ENCODE peak calls at places on chromosomes 6 and 20, in nine cellular contexts. One of them, this sample, is unnamed.
A peak's percentile ranks its signal among the peaks of the same experiment; 100 is the strongest.

GRCh38 chr20:39986231-39986904 is 702.7 kb downstream of the MAFB start:
- DNase-seq in B cell: no peak
- DNase-seq in HCEC 1CT: no peak
- DNase-seq in astrocyte of the cerebellum: peak; percentile 5
- DNase-seq in AG04449: peak; percentile 21
- DNase-seq in stimulated activated CD4-positive, alpha-beta T cell treated with anti-CD3 and anti-CD28 coated beads, TNF-alpha, amount 100 ng/mL, for 1 hour: no peak
- DNase-seq in dorsolateral prefrontal cortex: no peak
- DNase-seq in A549: no peak
- DNase-seq in dermis blood vessel endothelial cell: no peak
- DNase-seq in this sample: no peak

GRCh38 chr6:22194188-22194921 is 102.5 kb downstream of the PRL start:
- DNase-seq in B cell: no peak
- DNase-seq in HCEC 1CT: no peak
- DNase-seq in astrocyte of the cerebellum: no peak
- DNase-seq in AG04449: peak; percentile 19
- DNase-seq in stimulated activated CD4-positive, alpha-beta T cell treated with anti-CD3 and anti-CD28 coated beads, TNF-alpha, amount 100 ng/mL, for 1 hour: no peak
- DNase-seq in dorsolateral prefrontal cortex: no peak
- DNase-seq in A549: no peak
- DNase-seq in dermis blood vessel endothelial cell: no peak
- DNase-seq in this sample: no peak

GRCh38 chr20:44012466-44013226 is 98.0 kb downstream of the TOX2 start:
- DNase-seq in B cell: no peak
- DNase-seq in HCEC 1CT: no peak
- DNase-seq in astrocyte of the cerebellum: no peak
- DNase-seq in AG04449: no peak
- DNase-seq in stimulated activated CD4-positive, alpha-beta T cell treated with anti-CD3 and anti-CD28 coated beads, TNF-alpha, amount 100 ng/mL, for 1 hour: no peak
- DNase-seq in dorsolateral prefrontal cortex: no peak
- DNase-seq in A549: no peak
- DNase-seq in dermis blood vessel endothelial cell: no peak
- DNase-seq in this sample: no peak

GRCh38 chr6:145633981-145634627 is 101.2 kb downstream of the EPM2A start:
- DNase-seq in B cell: peak; percentile 76
- DNase-seq in HCEC 1CT: peak; percentile 54
- DNase-seq in astrocyte of the cerebellum: peak; percentile 75
- DNase-seq in AG04449: peak; percentile 34
- DNase-seq in stimulated activated CD4-positive, alpha-beta T cell treated with anti-CD3 and anti-CD28 coated beads, TNF-alpha, amount 100 ng/mL, for 1 hour: peak; percentile 49
- DNase-seq in dorsolateral prefrontal cortex: peak; percentile 62
- DNase-seq in A549: peak; percentile 36
- DNase-seq in dermis blood vessel endothelial cell: peak; percentile 89
- DNase-seq in this sample: peak; percentile 79

GRCh38 chr6:130779658-130780033 is 47.6 kb upstream of the SMLR1 start:
- DNase-seq in B cell: no peak
- DNase-seq in HCEC 1CT: no peak
- DNase-seq in astrocyte of the cerebellum: no peak
- DNase-seq in AG04449: no peak
- DNase-seq in stimulated activated CD4-positive, alpha-beta T cell treated with anti-CD3 and anti-CD28 coated beads, TNF-alpha, amount 100 ng/mL, for 1 hour: no peak
- DNase-seq in dorsolateral prefrontal cortex: no peak
- DNase-seq in A549: no peak
- DNase-seq in dermis blood vessel endothelial cell: no peak
- DNase-seq in this sample: no peak

GRCh38 chr6:53673138-53673801 is 7.7 kb upstream of the KLHL31 start:
- DNase-seq in B cell: no peak
- DNase-seq in HCEC 1CT: peak; percentile 78
- DNase-seq in astrocyte of the cerebellum: peak; percentile 50
- DNase-seq in AG04449: peak; percentile 16
- DNase-seq in stimulated activated CD4-positive, alpha-beta T cell treated with anti-CD3 and anti-CD28 coated beads, TNF-alpha, amount 100 ng/mL, for 1 hour: no peak
- DNase-seq in dorsolateral prefrontal cortex: no peak
- DNase-seq in A549: peak; percentile 21
- DNase-seq in dermis blood vessel endothelial cell: peak; percentile 75
- DNase-seq in this sample: no peak

GRCh38 chr6:128870751-128871150 is 12.2 kb upstream of the LAMA2 start:
- DNase-seq in B cell: no peak
- DNase-seq in HCEC 1CT: no peak
- DNase-seq in astrocyte of the cerebellum: no peak
- DNase-seq in AG04449: no peak
- DNase-seq in stimulated activated CD4-positive, alpha-beta T cell treated with anti-CD3 and anti-CD28 coated beads, TNF-alpha, amount 100 ng/mL, for 1 hour: no peak
- DNase-seq in dorsolateral prefrontal cortex: no peak
- DNase-seq in A549: no peak
- DNase-seq in dermis blood vessel endothelial cell: no peak
- DNase-seq in this sample: no peak

GRCh38 chr6:109686566-109686965 is 4.4 kb downstream of the AK9 start:
- DNase-seq in B cell: no peak
- DNase-seq in HCEC 1CT: peak; percentile 21
- DNase-seq in astrocyte of the cerebellum: no peak
- DNase-seq in AG04449: no peak
- DNase-seq in stimulated activated CD4-positive, alpha-beta T cell treated with anti-CD3 and anti-CD28 coated beads, TNF-alpha, amount 100 ng/mL, for 1 hour: no peak
- DNase-seq in dorsolateral prefrontal cortex: no peak
- DNase-seq in A549: no peak
- DNase-seq in dermis blood vessel endothelial cell: no peak
- DNase-seq in this sample: no peak

GRCh38 chr20:63033635-63034510 is 27.1 kb upstream of the BHLHE23 start:
- DNase-seq in B cell: no peak
- DNase-seq in HCEC 1CT: no peak
- DNase-seq in astrocyte of the cerebellum: no peak
- DNase-seq in AG04449: no peak
- DNase-seq in stimulated activated CD4-positive, alpha-beta T cell treated with anti-CD3 and anti-CD28 coated beads, TNF-alpha, amount 100 ng/mL, for 1 hour: no peak
- DNase-seq in dorsolateral prefrontal cortex: no peak
- DNase-seq in A549: no peak
- DNase-seq in dermis blood vessel endothelial cell: no peak
- DNase-seq in this sample: no peak

GRCh38 chr20:23111307-23111943 is 25.3 kb upstream of the CD93 start:
- DNase-seq in B cell: no peak
- DNase-seq in HCEC 1CT: no peak
- DNase-seq in astrocyte of the cerebellum: no peak
- DNase-seq in AG04449: no peak
- DNase-seq in stimulated activated CD4-positive, alpha-beta T cell treated with anti-CD3 and anti-CD28 coated beads, TNF-alpha, amount 100 ng/mL, for 1 hour: no peak
- DNase-seq in dorsolateral prefrontal cortex: no peak
- DNase-seq in A549: no peak
- DNase-seq in dermis blood vessel endothelial cell: no peak
- DNase-seq in this sample: no peak

GRCh38 chr6:44056392-44057237 is 70.6 kb downstream of the MRPL14 start:
- DNase-seq in B cell: no peak
- DNase-seq in HCEC 1CT: peak; percentile 54
- DNase-seq in astrocyte of the cerebellum: no peak
- DNase-seq in AG04449: no peak
- DNase-seq in stimulated activated CD4-positive, alpha-beta T cell treated with anti-CD3 and anti-CD28 coated beads, TNF-alpha, amount 100 ng/mL, for 1 hour: no peak
- DNase-seq in dorsolateral prefrontal cortex: peak; percentile 62
- DNase-seq in A549: no peak
- DNase-seq in dermis blood vessel endothelial cell: peak; percentile 74
- DNase-seq in this sample: no peak

GRCh38 chr6:112289039-112289566 is 34.7 kb upstream of the LAMA4 start:
- DNase-seq in B cell: no peak
- DNase-seq in HCEC 1CT: peak; percentile 68
- DNase-seq in astrocyte of the cerebellum: peak; percentile 93
- DNase-seq in AG04449: peak; percentile 79
- DNase-seq in stimulated activated CD4-positive, alpha-beta T cell treated with anti-CD3 and anti-CD28 coated beads, TNF-alpha, amount 100 ng/mL, for 1 hour: no peak
- DNase-seq in dorsolateral prefrontal cortex: no peak
- DNase-seq in A549: no peak
- DNase-seq in dermis blood vessel endothelial cell: no peak
- DNase-seq in this sample: no peak

GRCh38 chr6:149150999-149151398 is 166.5 kb upstream of the TAB2 start:
- DNase-seq in B cell: no peak
- DNase-seq in HCEC 1CT: peak; percentile 29
- DNase-seq in astrocyte of the cerebellum: no peak
- DNase-seq in AG04449: no peak
- DNase-seq in stimulated activated CD4-positive, alpha-beta T cell treated with anti-CD3 and anti-CD28 coated beads, TNF-alpha, amount 100 ng/mL, for 1 hour: no peak
- DNase-seq in dorsolateral prefrontal cortex: no peak
- DNase-seq in A549: no peak
- DNase-seq in dermis blood vessel endothelial cell: no peak
- DNase-seq in this sample: peak; percentile 58

GRCh38 chr20:33645072-33645358 is 17.1 kb upstream of the C20orf144 start:
- DNase-seq in B cell: no peak
- DNase-seq in HCEC 1CT: no peak
- DNase-seq in astrocyte of the cerebellum: no peak
- DNase-seq in AG04449: no peak
- DNase-seq in stimulated activated CD4-positive, alpha-beta T cell treated with anti-CD3 and anti-CD28 coated beads, TNF-alpha, amount 100 ng/mL, for 1 hour: no peak
- DNase-seq in dorsolateral prefrontal cortex: no peak
- DNase-seq in A549: no peak
- DNase-seq in dermis blood vessel endothelial cell: no peak
- DNase-seq in this sample: no peak

GRCh38 chr6:43138267-43138666 is 32.8 kb upstream of the SRF start:
- DNase-seq in B cell: no peak
- DNase-seq in HCEC 1CT: no peak
- DNase-seq in astrocyte of the cerebellum: no peak
- DNase-seq in AG04449: no peak
- DNase-seq in stimulated activated CD4-positive, alpha-beta T cell treated with anti-CD3 and anti-CD28 coated beads, TNF-alpha, amount 100 ng/mL, for 1 hour: no peak
- DNase-seq in dorsolateral prefrontal cortex: no peak
- DNase-seq in A549: no peak
- DNase-seq in dermis blood vessel endothelial cell: no peak
- DNase-seq in this sample: no peak

GRCh38 chr20:9072741-9073310 is 3.9 kb downstream of the PLCB4 start:
- DNase-seq in B cell: no peak
- DNase-seq in HCEC 1CT: no peak
- DNase-seq in astrocyte of the cerebellum: no peak
- DNase-seq in AG04449: no peak
- DNase-seq in stimulated activated CD4-positive, alpha-beta T cell treated with anti-CD3 and anti-CD28 coated beads, TNF-alpha, amount 100 ng/mL, for 1 hour: no peak
- DNase-seq in dorsolateral prefrontal cortex: no peak
- DNase-seq in A549: no peak
- DNase-seq in dermis blood vessel endothelial cell: no peak
- DNase-seq in this sample: no peak

GRCh38 chr20:17538517-17539170 is 7.5 kb upstream of the BFSP1 start:
- DNase-seq in B cell: peak; percentile 22
- DNase-seq in HCEC 1CT: no peak
- DNase-seq in astrocyte of the cerebellum: no peak
- DNase-seq in AG04449: no peak
- DNase-seq in stimulated activated CD4-positive, alpha-beta T cell treated with anti-CD3 and anti-CD28 coated beads, TNF-alpha, amount 100 ng/mL, for 1 hour: no peak
- DNase-seq in dorsolateral prefrontal cortex: no peak
- DNase-seq in A549: peak; percentile 71
- DNase-seq in dermis blood vessel endothelial cell: peak; percentile 23
- DNase-seq in this sample: peak; percentile 58

GRCh38 chr6:436308-437041 is 44.9 kb downstream of the IRF4 start:
- DNase-seq in B cell: no peak
- DNase-seq in HCEC 1CT: no peak
- DNase-seq in astrocyte of the cerebellum: peak; percentile 74
- DNase-seq in AG04449: no peak
- DNase-seq in stimulated activated CD4-positive, alpha-beta T cell treated with anti-CD3 and anti-CD28 coated beads, TNF-alpha, amount 100 ng/mL, for 1 hour: no peak
- DNase-seq in dorsolateral prefrontal cortex: no peak
- DNase-seq in A549: no peak
- DNase-seq in dermis blood vessel endothelial cell: no peak
- DNase-seq in this sample: peak; percentile 15

GRCh38 chr6:40894962-40895799 is 143.8 kb downstream of the UNC5CL start:
- DNase-seq in B cell: no peak
- DNase-seq in HCEC 1CT: no peak
- DNase-seq in astrocyte of the cerebellum: peak; percentile 19
- DNase-seq in AG04449: no peak
- DNase-seq in stimulated activated CD4-positive, alpha-beta T cell treated with anti-CD3 and anti-CD28 coated beads, TNF-alpha, amount 100 ng/mL, for 1 hour: no peak
- DNase-seq in dorsolateral prefrontal cortex: no peak
- DNase-seq in A549: peak; percentile 50
- DNase-seq in dermis blood vessel endothelial cell: peak; percentile 78
- DNase-seq in this sample: no peak

GRCh38 chr6:136440187-136440582 is 110.0 kb downstream of the MAP7 start:
- DNase-seq in B cell: no peak
- DNase-seq in HCEC 1CT: no peak
- DNase-seq in astrocyte of the cerebellum: no peak
- DNase-seq in AG04449: no peak
- DNase-seq in stimulated activated CD4-positive, alpha-beta T cell treated with anti-CD3 and anti-CD28 coated beads, TNF-alpha, amount 100 ng/mL, for 1 hour: no peak
- DNase-seq in dorsolateral prefrontal cortex: no peak
- DNase-seq in A549: no peak
- DNase-seq in dermis blood vessel endothelial cell: no peak
- DNase-seq in this sample: no peak

GRCh38 chr6:125794342-125795137 is 3.8 kb downstream of the NCOA7 start:
- DNase-seq in B cell: no peak
- DNase-seq in HCEC 1CT: peak; percentile 71
- DNase-seq in astrocyte of the cerebellum: no peak
- DNase-seq in AG04449: no peak
- DNase-seq in stimulated activated CD4-positive, alpha-beta T cell treated with anti-CD3 and anti-CD28 coated beads, TNF-alpha, amount 100 ng/mL, for 1 hour: no peak
- DNase-seq in dorsolateral prefrontal cortex: no peak
- DNase-seq in A549: no peak
- DNase-seq in dermis blood vessel endothelial cell: peak; percentile 52
- DNase-seq in this sample: no peak

GRCh38 chr6:146363838-146364607 is 179.6 kb upstream of the RAB32 start:
- DNase-seq in B cell: no peak
- DNase-seq in HCEC 1CT: no peak
- DNase-seq in astrocyte of the cerebellum: no peak
- DNase-seq in AG04449: no peak
- DNase-seq in stimulated activated CD4-positive, alpha-beta T cell treated with anti-CD3 and anti-CD28 coated beads, TNF-alpha, amount 100 ng/mL, for 1 hour: no peak
- DNase-seq in dorsolateral prefrontal cortex: no peak
- DNase-seq in A549: no peak
- DNase-seq in dermis blood vessel endothelial cell: no peak
- DNase-seq in this sample: no peak

GRCh38 chr6:16747232-16748027 is 13.8 kb downstream of the ATXN1 start:
- DNase-seq in B cell: no peak
- DNase-seq in HCEC 1CT: peak; percentile 87
- DNase-seq in astrocyte of the cerebellum: no peak
- DNase-seq in AG04449: no peak
- DNase-seq in stimulated activated CD4-positive, alpha-beta T cell treated with anti-CD3 and anti-CD28 coated beads, TNF-alpha, amount 100 ng/mL, for 1 hour: no peak
- DNase-seq in dorsolateral prefrontal cortex: no peak
- DNase-seq in A549: no peak
- DNase-seq in dermis blood vessel endothelial cell: peak; percentile 31
- DNase-seq in this sample: no peak

GRCh38 chr6:21181866-21182265 is 411.7 kb upstream of the SOX4 start:
- DNase-seq in B cell: no peak
- DNase-seq in HCEC 1CT: no peak
- DNase-seq in astrocyte of the cerebellum: no peak
- DNase-seq in AG04449: no peak
- DNase-seq in stimulated activated CD4-positive, alpha-beta T cell treated with anti-CD3 and anti-CD28 coated beads, TNF-alpha, amount 100 ng/mL, for 1 hour: no peak
- DNase-seq in dorsolateral prefrontal cortex: no peak
- DNase-seq in A549: no peak
- DNase-seq in dermis blood vessel endothelial cell: no peak
- DNase-seq in this sample: no peak

GRCh38 chr20:61585764-61586163 is 333.7 kb downstream of the CDH4 start:
- DNase-seq in B cell: no peak
- DNase-seq in HCEC 1CT: no peak
- DNase-seq in astrocyte of the cerebellum: no peak
- DNase-seq in AG04449: no peak
- DNase-seq in stimulated activated CD4-positive, alpha-beta T cell treated with anti-CD3 and anti-CD28 coated beads, TNF-alpha, amount 100 ng/mL, for 1 hour: no peak
- DNase-seq in dorsolateral prefrontal cortex: no peak
- DNase-seq in A549: no peak
- DNase-seq in dermis blood vessel endothelial cell: no peak
- DNase-seq in this sample: no peak

GRCh38 chr6:37016995-37017394 is 11.5 kb downstream of the FGD2 start:
- DNase-seq in B cell: no peak
- DNase-seq in HCEC 1CT: no peak
- DNase-seq in astrocyte of the cerebellum: no peak
- DNase-seq in AG04449: no peak
- DNase-seq in stimulated activated CD4-positive, alpha-beta T cell treated with anti-CD3 and anti-CD28 coated beads, TNF-alpha, amount 100 ng/mL, for 1 hour: no peak
- DNase-seq in dorsolateral prefrontal cortex: no peak
- DNase-seq in A549: no peak
- DNase-seq in dermis blood vessel endothelial cell: no peak
- DNase-seq in this sample: no peak

GRCh38 chr20:43194187-43194586 is 4.5 kb upstream of the PTPRT start:
- DNase-seq in B cell: no peak
- DNase-seq in HCEC 1CT: no peak
- DNase-seq in astrocyte of the cerebellum: no peak
- DNase-seq in AG04449: no peak
- DNase-seq in stimulated activated CD4-positive, alpha-beta T cell treated with anti-CD3 and anti-CD28 coated beads, TNF-alpha, amount 100 ng/mL, for 1 hour: no peak
- DNase-seq in dorsolateral prefrontal cortex: no peak
- DNase-seq in A549: no peak
- DNase-seq in dermis blood vessel endothelial cell: no peak
- DNase-seq in this sample: no peak

GRCh38 chr6:168026925-168027324 is 29.5 kb downstream of the KIF25 start:
- DNase-seq in B cell: no peak
- DNase-seq in HCEC 1CT: no peak
- DNase-seq in astrocyte of the cerebellum: no peak
- DNase-seq in AG04449: no peak
- DNase-seq in stimulated activated CD4-positive, alpha-beta T cell treated with anti-CD3 and anti-CD28 coated beads, TNF-alpha, amount 100 ng/mL, for 1 hour: no peak
- DNase-seq in dorsolateral prefrontal cortex: no peak
- DNase-seq in A549: no peak
- DNase-seq in dermis blood vessel endothelial cell: no peak
- DNase-seq in this sample: no peak

GRCh38 chr20:63295846-63296245 is 2.9 kb downstream of the COL20A1 start:
- DNase-seq in B cell: no peak
- DNase-seq in HCEC 1CT: no peak
- DNase-seq in astrocyte of the cerebellum: no peak
- DNase-seq in AG04449: no peak
- DNase-seq in stimulated activated CD4-positive, alpha-beta T cell treated with anti-CD3 and anti-CD28 coated beads, TNF-alpha, amount 100 ng/mL, for 1 hour: no peak
- DNase-seq in dorsolateral prefrontal cortex: no peak
- DNase-seq in A549: no peak
- DNase-seq in dermis blood vessel endothelial cell: no peak
- DNase-seq in this sample: no peak

GRCh38 chr20:60113024-60113724 is 155.0 kb downstream of the CDH26 start:
- DNase-seq in B cell: no peak
- DNase-seq in HCEC 1CT: no peak
- DNase-seq in astrocyte of the cerebellum: no peak
- DNase-seq in AG04449: no peak
- DNase-seq in stimulated activated CD4-positive, alpha-beta T cell treated with anti-CD3 and anti-CD28 coated beads, TNF-alpha, amount 100 ng/mL, for 1 hour: no peak
- DNase-seq in dorsolateral prefrontal cortex: no peak
- DNase-seq in A549: no peak
- DNase-seq in dermis blood vessel endothelial cell: no peak
- DNase-seq in this sample: no peak

GRCh38 chr6:47571488-47571887 is 93.9 kb downstream of the CD2AP start:
- DNase-seq in B cell: no peak
- DNase-seq in HCEC 1CT: no peak
- DNase-seq in astrocyte of the cerebellum: no peak
- DNase-seq in AG04449: peak; percentile 14
- DNase-seq in stimulated activated CD4-positive, alpha-beta T cell treated with anti-CD3 and anti-CD28 coated beads, TNF-alpha, amount 100 ng/mL, for 1 hour: no peak
- DNase-seq in dorsolateral prefrontal cortex: no peak
- DNase-seq in A549: no peak
- DNase-seq in dermis blood vessel endothelial cell: no peak
- DNase-seq in this sample: no peak